ENCODE peak calls at places on chromosomes 1 and 21, in six cellular contexts. R is HepG2, W is A549, V is K562, A is endothelial cell of umbilical vein, L is GM12878. Y is an unnamed sample.

GRCh38 chr1:240152611-240153297 is 61.1 kb downstream of the FMN2 start:
- DNase-seq in R (no peak), W (no peak), V (no peak), A (no peak), L (no peak), Y (no peak)

GRCh38 chr1:228048120-228048519 is 34.4 kb upstream of the ARF1 start:
- DNase-seq in R (no peak), W (no peak), V (no peak), A (no peak), L (no peak), Y (no peak)

GRCh38 chr1:83697220-83697619 is 301.7 kb downstream of the TTLL7 start:
- DNase-seq in R (no peak), W (no peak), V (no peak), A (no peak), L (no peak), Y (no peak)

GRCh38 chr1:236133802-236134201 is 8.5 kb upstream of the GPR137B start:
- DNase-seq in R (no peak), W (no peak), V (no peak), A (no peak), L (no peak), Y (no peak)

GRCh38 chr1:153749408-153750005 is 21.7 kb downstream of the INTS3 start:
- DNase-seq in R (peak; percentile 70), W (peak; percentile 92), V (peak; percentile 80), A (peak; percentile 88), L (peak; percentile 48), Y (peak; percentile 82)

GRCh38 chr21:25039461-25040380 is 567.6 kb downstream of the MRPL39 start:
- DNase-seq in R (no peak), W (no peak), V (peak; percentile 1), A (no peak), L (peak; percentile 82), Y (peak; percentile 49)

GRCh38 chr1:31654171-31654776 is 9.6 kb upstream of the PEF1 start:
- DNase-seq in R (no peak), W (no peak), V (no peak), A (no peak), L (no peak), Y (no peak)

GRCh38 chr1:48679868-48680267 is 96.8 kb downstream of the BEND5 start:
- DNase-seq in R (no peak), W (no peak), V (no peak), A (no peak), L (no peak), Y (no peak)

GRCh38 chr21:37557261-37557950 is 190.8 kb downstream of the DYRK1A start:
- DNase-seq in R (peak; percentile 28), W (no peak), V (no peak), A (no peak), L (peak; percentile 91), Y (no peak)

GRCh38 chr1:85850238-85850637 is 142.0 kb upstream of the ZNHIT6 start:
- DNase-seq in R (peak; percentile 1), W (peak; percentile 51), V (no peak), A (peak; percentile 10), L (no peak), Y (no peak)

GRCh38 chr1:3774503-3775247 is 2.1 kb downstream of the SMIM1 start:
- DNase-seq in R (no peak), W (no peak), V (peak; percentile 98), A (no peak), L (no peak), Y (no peak)

GRCh38 chr1:3776231-3777030 is 3.9 kb downstream of the SMIM1 start:
- DNase-seq in R (no peak), W (no peak), V (peak; percentile 23), A (no peak), L (no peak), Y (no peak)

GRCh38 chr1:3777078-3777547 is 4.6 kb downstream of the SMIM1 start:
- DNase-seq in R (no peak), W (no peak), V (peak; percentile 25), A (no peak), L (no peak), Y (no peak)

GRCh38 chr1:3775248-3775497 is 2.6 kb downstream of the SMIM1 start:
- DNase-seq in R (no peak), W (no peak), V (peak; percentile 87), A (no peak), L (no peak), Y (no peak)

GRCh38 chr1:3775498-3776230 is 3.1 kb downstream of the SMIM1 start:
- DNase-seq in R (peak; percentile 94), W (peak; percentile 59), V (peak; percentile 98), A (no peak), L (no peak), Y (peak; percentile 79)
- TF ChIP-seq MYC in R (peak; percentile 98), W (no peak), V (peak; percentile 88), A (no peak), L (no peak), Y (peak; percentile 90)

GRCh38 chr1:226436855-226437491 is 29.1 kb upstream of the PARP1 start:
- DNase-seq in R (no peak), W (no peak), V (no peak), A (no peak), L (no peak), Y (no peak)
- TF ChIP-seq MYC in R (no peak), W (no peak), V (no peak), A (no peak), L (no peak), Y (no peak)

DNA sequence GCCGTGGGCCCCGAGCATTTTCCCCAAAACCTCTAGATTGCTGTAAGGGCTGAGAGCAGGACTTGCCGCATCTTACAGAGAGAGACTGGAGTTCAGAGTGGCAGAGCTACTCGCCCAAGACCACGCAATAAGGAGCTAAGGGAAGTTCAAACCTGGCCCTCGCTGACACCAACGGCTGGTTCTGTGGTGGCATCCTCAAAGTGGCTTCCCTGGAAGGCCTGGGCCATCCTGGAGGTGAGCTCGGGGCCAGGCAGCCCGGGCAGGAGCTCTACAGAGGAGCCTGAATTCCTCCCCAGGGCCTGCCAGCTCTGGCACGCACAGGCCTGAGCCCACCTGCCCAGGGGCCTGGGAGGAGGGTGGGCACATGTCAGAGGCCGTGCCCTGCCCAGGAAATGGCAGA is 68.7 kb downstream of the MEGF6 start:
- DNase-seq in R (no peak), W (no peak), V (no peak), A (no peak), L (no peak), Y (no peak)
- TF ChIP-seq MYC in R (no peak), W (no peak), V (no peak), A (no peak), L (no peak), Y (no peak)

DNA sequence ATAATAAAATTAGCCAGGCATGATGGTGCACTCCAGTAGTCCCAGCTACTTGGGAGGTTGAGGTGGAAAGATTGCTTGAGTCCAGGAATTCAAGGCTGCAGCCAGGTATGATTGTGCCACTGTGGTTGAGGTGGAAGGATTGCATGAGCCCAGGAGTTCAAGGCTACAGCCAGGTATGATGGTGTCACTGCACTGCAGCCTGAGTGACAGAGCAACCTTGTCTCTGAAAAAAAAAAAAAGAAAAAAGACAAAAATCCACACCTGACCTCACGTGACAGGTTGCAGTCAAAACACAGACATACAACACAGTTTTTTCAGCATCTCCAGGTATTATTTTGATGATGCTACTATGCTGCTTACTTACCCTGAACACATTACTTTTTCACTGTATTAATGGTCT is 4.3 kb upstream of the AK2 start:
- DNase-seq in R (peak; percentile 21), W (no peak), V (no peak), A (no peak), L (no peak), Y (no peak)
- TF ChIP-seq MYC in R (no peak), W (no peak), V (no peak), A (no peak), L (no peak), Y (no peak)

DNA sequence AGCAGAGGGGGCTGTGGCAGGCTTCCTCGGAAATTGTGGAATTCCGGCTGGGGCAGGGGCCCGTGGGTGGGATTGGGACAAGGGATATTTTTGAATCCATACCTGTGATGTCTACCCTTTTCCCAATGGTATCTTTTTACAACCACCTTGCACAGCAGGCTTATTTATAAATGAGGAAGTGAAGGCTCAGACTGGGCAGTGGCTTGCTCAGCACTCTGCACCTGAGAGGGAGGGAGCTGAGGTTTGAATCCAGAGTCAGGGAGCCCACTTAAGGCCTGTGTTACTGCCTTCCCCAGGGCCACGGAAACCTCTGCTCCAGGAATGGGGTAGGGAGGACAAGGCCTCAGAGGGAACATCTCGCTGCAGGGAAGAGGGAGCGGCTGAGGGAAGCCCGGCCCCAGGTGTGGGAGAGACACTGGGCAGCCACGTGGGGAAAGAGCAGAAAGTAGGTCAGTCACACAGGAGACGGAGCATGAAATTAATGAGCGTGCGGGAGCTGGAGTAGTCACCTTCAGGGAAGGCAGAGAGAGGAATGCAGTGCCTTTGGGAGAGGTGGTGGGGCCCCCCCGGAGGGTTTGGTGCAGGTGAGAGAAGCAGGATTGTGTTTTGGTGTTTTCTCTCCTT is 35.4 kb upstream of the SCMH1 start:
- DNase-seq in R (no peak), W (no peak), V (no peak), A (no peak), L (no peak), Y (peak; percentile 40)
- TF ChIP-seq MYC in R (no peak), W (no peak), V (no peak), A (no peak), L (no peak), Y (no peak)

GRCh38 chr1:161726631-161727342 is 5.4 kb downstream of the FCRLB start:
- DNase-seq in R (peak; percentile 55), W (peak; percentile 76), V (peak; percentile 95), A (peak; percentile 47), L (no peak), Y (peak; percentile 91)

GRCh38 chr1:161723459-161724149 is 2.3 kb downstream of the FCRLB start:
- DNase-seq in R (no peak), W (no peak), V (no peak), A (no peak), L (no peak), Y (no peak)

GRCh38 chr1:161728376-161729226 is 7.3 kb downstream of the FCRLB start:
- DNase-seq in R (no peak), W (no peak), V (no peak), A (no peak), L (no peak), Y (no peak)

GRCh38 chr1:161727343-161727924 is 6.1 kb downstream of the FCRLB start:
- DNase-seq in R (no peak), W (no peak), V (peak; percentile 52), A (no peak), L (no peak), Y (peak; percentile 82)

GRCh38 chr1:161725888-161726630 is 4.7 kb downstream of the FCRLB start:
- DNase-seq in R (peak; percentile 23), W (peak; percentile 60), V (no peak), A (peak; percentile 49), L (no peak), Y (peak; percentile 70)
- TF ChIP-seq MYC in R (peak; percentile 49), W (no peak), V (peak; percentile 29), A (no peak), L (no peak), Y (peak; percentile 41)

GRCh38 chr1:2446861-2447260 is 29.2 kb upstream of the PLCH2 start:
- DNase-seq in R (no peak), W (no peak), V (no peak), A (no peak), L (no peak), Y (no peak)

GRCh38 chr1:2447274-2448097 is 28.6 kb upstream of the PLCH2 start:
- DNase-seq in R (no peak), W (no peak), V (no peak), A (no peak), L (no peak), Y (no peak)

GRCh38 chr1:2445823-2446215 is 30.3 kb upstream of the PLCH2 start:
- DNase-seq in R (no peak), W (no peak), V (no peak), A (no peak), L (no peak), Y (no peak)

GRCh38 chr1:2445162-2445822 is 30.8 kb upstream of the PLCH2 start:
- DNase-seq in R (no peak), W (no peak), V (no peak), A (no peak), L (no peak), Y (no peak)

GRCh38 chr1:2446394-2446793 is 29.7 kb upstream of the PLCH2 start:
- DNase-seq in R (no peak), W (no peak), V (no peak), A (no peak), L (no peak), Y (peak; percentile 62)
- TF ChIP-seq MYC in R (no peak), W (no peak), V (no peak), A (no peak), L (no peak), Y (no peak)